ENCODE peak calls at places on chromosomes 16 and 17, in nine cellular contexts. D is T follicular helper cell; G is skeletal muscle cell; U is pancreas; V is posterior cingulate gyrus; N is AG09319; W is A172; X is activated naive CD8-positive, alpha-beta T cell treated with anti-CD3 and anti-CD28 coated beads, Interleukin-2, amount 50 U/mL, for 16 hours; R is BJ. M is an unnamed sample.

GRCh38 chr17:69945698-69946185 is 129.3 kb upstream of the KCNJ16 start:
- DNase-seq in D (no peak), G (no peak), U (no peak), V (no peak), N (no peak), W (no peak), X (no peak), R (peak), M (no peak)

GRCh38 chr16:59611556-59611955 is 877.4 kb upstream of the GOT2 start:
- DNase-seq in D (no peak), G (no peak), U (no peak), V (no peak), N (no peak), W (no peak), X (no peak), R (no peak), M (no peak)

GRCh38 chr17:64401941-64402340 is 11.3 kb upstream of the PECAM1 start:
- DNase-seq in D (no peak), G (no peak), U (no peak), V (no peak), N (no peak), W (no peak), X (no peak), R (no peak), M (no peak)

GRCh38 chr16:82043680-82044584 is 8.9 kb downstream of the HSD17B2 start:
- DNase-seq in D (no peak), G (no peak), U (no peak), V (no peak), N (peak), W (peak), X (no peak), R (peak), M (no peak)

GRCh38 chr17:33385133-33385532 is 92.0 kb upstream of the ASIC2 start:
- DNase-seq in D (no peak), G (no peak), U (no peak), V (no peak), N (no peak), W (no peak), X (no peak), R (no peak), M (no peak)

GRCh38 chr16:84603115-84603816 is 14.6 kb downstream of the COTL1 start:
- DNase-seq in D (peak), G (peak), U (peak), V (peak), N (peak), W (peak), X (no peak), R (peak), M (peak)

GRCh38 chr16:11836653-11837244 is 14.6 kb downstream of the RSL1D1 start:
- DNase-seq in D (no peak), G (peak), U (no peak), V (no peak), N (no peak), W (peak), X (no peak), R (peak), M (no peak)

GRCh38 chr16:83420206-83420760 is 387.5 kb upstream of the HSBP1 start:
- DNase-seq in D (no peak), G (peak), U (no peak), V (no peak), N (no peak), W (peak), X (no peak), R (no peak), M (peak)

GRCh38 chr17:10261098-10261497 is 62.7 kb upstream of the GAS7 start:
- DNase-seq in D (no peak), G (no peak), U (no peak), V (no peak), N (no peak), W (no peak), X (no peak), R (no peak), M (peak)